ENCODE peak calls at places on chromosomes 6 and 20, in ten cellular contexts. W, U, P, I, O, F, S, J, H and A are unnamed samples. For H3K9me3, the result is how much of the 10 kb centered on the place peaks cover.

GRCh38 chr6:25916330-25916729 is 14.2 kb downstream of the SLC17A2 start:
- DNase-seq in W (no peak), U (no peak), P (no peak), I (no peak), O (no peak), F (no peak), S (no peak), J (no peak), H (no peak), A (no peak)

GRCh38 chr6:149311293-149311692 is 6.2 kb upstream of the TAB2 start:
- DNase-seq in W (no peak), U (no peak), P (no peak), I (no peak), O (no peak), F (no peak), S (no peak), J (no peak), H (no peak), A (no peak)

GRCh38 chr20:17541996-17542395 is 10.8 kb upstream of the BFSP1 start:
- DNase-seq in W (no peak), U (no peak), P (peak), I (peak), O (no peak), F (no peak), S (no peak), J (no peak), H (peak), A (no peak)

GRCh38 chr6:106520711-106521367 is 108.5 kb downstream of the RTN4IP1 start:
- DNase-seq in W (no peak), U (no peak), P (no peak), I (no peak), O (no peak), F (no peak), S (no peak), J (peak), H (no peak), A (no peak)

GRCh38 chr6:32886674-32887383 is 32.8 kb downstream of the PSMB9 start:
- DNase-seq in W (no peak), U (no peak), P (peak), I (peak), O (no peak), F (peak), S (no peak), J (no peak), H (peak), A (peak)

GRCh38 chr6:71478834-71479541 is 190.4 kb downstream of the OGFRL1 start:
- DNase-seq in W (no peak), U (no peak), P (peak), I (peak), O (no peak), F (peak), S (no peak), J (no peak), H (peak), A (peak)

GRCh38 chr20:51801220-51801991 is 915 bp downstream of the SALL4 start:
- DNase-seq in W (no peak), U (no peak), P (peak), I (no peak), O (no peak), F (peak), S (no peak), J (no peak), H (no peak), A (no peak)

GRCh38 chr20:48776306-48776705 is 51.5 kb downstream of the PREX1 start:
- DNase-seq in W (no peak), U (peak), P (peak), I (peak), O (peak), F (no peak), S (no peak), J (no peak), H (no peak), A (no peak)

GRCh38 chr6:26250806-26251075 is 114.3 kb upstream of the BTN3A2 start:
- DNase-seq in W (no peak), U (peak), P (no peak), I (peak), O (no peak), F (no peak), S (no peak), J (no peak), H (no peak), A (no peak)

GRCh38 chr6:44151348-44152108 is 7.1 kb upstream of the CAPN11 start:
- DNase-seq in W (peak), U (peak), P (peak), I (peak), O (peak), F (peak), S (peak), J (peak), H (peak), A (no peak)

GRCh38 chr6:16352258-16352635 is 113.9 kb downstream of the GMPR start:
- DNase-seq in W (no peak), U (no peak), P (peak), I (peak), O (peak), F (no peak), S (no peak), J (no peak), H (no peak), A (no peak)

GRCh38 chr6:129938242-129939020 is 77.3 kb upstream of the TMEM244 start:
- DNase-seq in W (no peak), U (no peak), P (no peak), I (no peak), O (no peak), F (no peak), S (no peak), J (no peak), H (peak), A (no peak)

GRCh38 chr6:31336872-31337496 is 20.0 kb downstream of the HLA-B start:
- DNase-seq in W (no peak), U (no peak), P (peak), I (no peak), O (no peak), F (peak), S (no peak), J (no peak), H (no peak), A (no peak)

GRCh38 chr6:28742668-28743270 is 181.0 kb downstream of the TRIM27 start:
- DNase-seq in W (no peak), U (peak), P (peak), I (peak), O (no peak), F (peak), S (no peak), J (no peak), H (peak), A (no peak)

GRCh38 chr6:159929819-159930218 is 39.0 kb downstream of the MAS1 start:
- DNase-seq in W (no peak), U (peak), P (no peak), I (no peak), O (peak), F (no peak), S (no peak), J (no peak), H (no peak), A (no peak)

GRCh38 chr6:112183271-112183671 is 71.1 kb downstream of the LAMA4 start:
- DNase-seq in W (no peak), U (no peak), P (peak), I (peak), O (no peak), F (no peak), S (no peak), J (no peak), H (no peak), A (peak)

GRCh38 chr6:27757307-27757706 is 154.9 kb downstream of the OR2B2 start:
- DNase-seq in W (no peak), U (no peak), P (peak), I (no peak), O (no peak), F (no peak), S (no peak), J (peak), H (no peak), A (no peak)

GRCh38 chr6:85640806-85641205 is 1.9 kb downstream of the SYNCRIP start:
- DNase-seq in W (no peak), U (no peak), P (peak), I (peak), O (no peak), F (no peak), S (no peak), J (no peak), H (no peak), A (no peak)
- H3K4me3 ChIP-seq in W (no peak), U (peak), P (peak), I (peak), O (peak), F (peak), S (no peak), J (peak), H (peak), A (peak)

DNA sequence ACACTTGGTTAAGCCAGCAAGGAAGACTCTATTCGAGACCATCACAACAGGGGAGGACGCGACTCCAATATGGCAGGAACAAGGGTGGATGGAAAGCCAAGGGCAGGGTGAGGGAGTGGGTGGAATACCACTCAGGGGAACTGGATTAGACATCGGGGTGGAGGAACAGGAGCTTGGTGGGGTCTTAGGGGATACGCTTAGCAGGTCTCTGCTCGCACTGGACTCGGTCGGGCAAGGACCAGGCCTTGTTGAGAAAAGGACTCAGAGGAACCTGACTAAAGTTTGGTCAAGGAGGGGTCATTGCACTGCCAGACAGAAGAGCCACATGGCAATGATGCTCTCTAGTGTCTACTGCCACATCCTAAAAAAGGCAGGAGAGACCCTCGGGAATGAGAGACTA is 10.5 kb downstream of the DUSP22 start:
- DNase-seq in W (no peak), U (no peak), P (no peak), I (no peak), O (no peak), F (no peak), S (no peak), J (no peak), H (no peak), A (no peak)
- H3K9me3 ChIP-seq in W (under half), U (under half), P (under half), I (under half), O (under half), F (under half), S (under half), J (under half), H (under half), A (half or more)

GRCh38 chr20:37504404-37505096 is 16.5 kb upstream of the NNAT start:
- DNase-seq in W (no peak), U (no peak), P (no peak), I (peak), O (no peak), F (no peak), S (no peak), J (no peak), H (peak), A (no peak)
- TF ChIP-seq CTCF in W (no peak), U (no peak), P (no peak), I (no peak), O (no peak), F (no peak), S (no peak), J (no peak), H (no peak), A (no peak)

DNA sequence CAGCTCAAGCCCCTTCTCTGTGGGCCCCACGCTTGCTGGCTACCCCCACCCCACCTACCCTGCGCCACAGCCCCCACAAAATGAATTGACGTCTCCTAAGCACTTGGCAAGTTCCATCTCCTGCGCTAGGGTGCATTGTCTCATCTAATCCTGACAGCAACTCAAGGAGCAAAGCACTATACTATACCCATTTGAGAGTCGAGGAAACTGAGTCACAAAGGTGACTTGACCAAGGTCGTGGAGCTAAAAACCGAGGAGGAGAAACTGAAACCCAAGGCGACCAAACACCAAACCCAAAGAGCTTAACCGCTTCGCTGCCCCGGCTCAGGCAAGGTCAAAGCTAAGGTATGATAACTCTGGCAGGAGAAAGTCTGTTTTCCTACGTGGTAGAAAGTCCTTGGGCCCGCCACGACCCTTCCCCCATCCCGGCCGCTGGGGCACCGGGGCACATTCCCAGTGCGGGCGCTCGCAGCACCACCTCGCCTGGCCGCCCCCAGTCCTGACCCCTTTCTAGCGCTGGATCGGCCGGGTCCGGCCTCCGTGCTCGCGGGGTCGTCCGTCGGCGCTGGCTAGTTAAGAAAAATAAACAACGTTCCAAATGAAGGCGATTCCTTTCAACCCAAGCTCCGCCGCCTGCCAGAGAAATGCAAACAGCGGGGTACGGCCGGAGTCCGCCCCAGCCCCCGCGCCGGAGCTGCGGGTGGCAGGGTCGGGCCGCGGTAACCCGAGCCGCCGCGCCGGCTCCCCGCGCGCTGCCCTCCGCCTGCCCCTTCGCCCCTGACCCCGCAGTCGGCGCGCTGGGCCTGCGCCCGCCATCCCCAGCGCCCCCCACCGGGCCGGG is 37.3 kb downstream of the NCR2 start:
- DNase-seq in W (no peak), U (no peak), P (peak), I (no peak), O (no peak), F (no peak), S (no peak), J (no peak), H (no peak), A (no peak)
- H3K4me3 ChIP-seq in W (peak), U (no peak), P (no peak), I (no peak), O (peak), F (peak), S (no peak), J (peak), H (peak), A (no peak)